ENCODE peak calls at places on chromosomes 1 and 21, in ten cellular contexts. I, A, B, E, Z, N, X, W, K and D are unnamed samples.

GRCh38 chr1:21823206-21823979 is 11.3 kb downstream of the LDLRAD2 start:
- DNase-seq in I (no peak), A (no peak), B (no peak), E (no peak), Z (no peak), N (no peak), X (no peak), W (no peak), K (no peak), D (no peak)

GRCh38 chr1:160884579-160884978 is 401 bp downstream of the ITLN1 start:
- DNase-seq in I (no peak), A (no peak), B (peak), E (no peak), Z (no peak), N (no peak), X (no peak), W (no peak), K (no peak), D (no peak)

GRCh38 chr1:34250342-34250741 is 73.6 kb downstream of the C1orf94 start:
- DNase-seq in I (no peak), A (no peak), B (no peak), E (no peak), Z (no peak), N (no peak), X (no peak), W (no peak), K (no peak), D (no peak)

GRCh38 chr1:41447995-41448770 is 36.3 kb downstream of the EDN2 start:
- DNase-seq in I (no peak), A (peak), B (no peak), E (no peak), Z (no peak), N (no peak), X (no peak), W (no peak), K (no peak), D (no peak)

GRCh38 chr1:152047607-152047953 is 10.8 kb upstream of the S100A11 start:
- DNase-seq in I (no peak), A (peak), B (no peak), E (peak), Z (no peak), N (peak), X (peak), W (no peak), K (no peak), D (no peak)

GRCh38 chr1:19076841-19077616 is 120.6 kb upstream of the IFFO2 start:
- DNase-seq in I (no peak), A (no peak), B (no peak), E (no peak), Z (no peak), N (no peak), X (no peak), W (no peak), K (no peak), D (no peak)

GRCh38 chr21:35349378-35350080 is 300.4 kb upstream of the RUNX1 start:
- DNase-seq in I (no peak), A (no peak), B (no peak), E (no peak), Z (peak), N (no peak), X (no peak), W (peak), K (no peak), D (no peak)

GRCh38 chr1:226661965-226662364 is 77.1 kb downstream of the ITPKB start:
- DNase-seq in I (no peak), A (no peak), B (no peak), E (no peak), Z (no peak), N (no peak), X (no peak), W (no peak), K (no peak), D (no peak)

GRCh38 chr21:42467613-42467983 is 28.4 kb downstream of the RSPH1 start:
- DNase-seq in I (no peak), A (no peak), B (no peak), E (no peak), Z (no peak), N (no peak), X (no peak), W (no peak), K (no peak), D (no peak)

GRCh38 chr1:116910379-116911165 is 856 bp downstream of the PTGFRN start:
- DNase-seq in I (peak), A (no peak), B (peak), E (peak), Z (peak), N (peak), X (peak), W (peak), K (peak), D (no peak)

GRCh38 chr1:153697873-153698647 is 19.6 kb downstream of the NPR1 start:
- DNase-seq in I (no peak), A (peak), B (peak), E (peak), Z (peak), N (peak), X (peak), W (peak), K (no peak), D (no peak)

GRCh38 chr21:36425286-36425685 is 40.1 kb downstream of the CHAF1B start:
- DNase-seq in I (no peak), A (peak), B (no peak), E (no peak), Z (peak), N (no peak), X (no peak), W (peak), K (no peak), D (no peak)

GRCh38 chr1:211017066-211017691 is 116.8 kb downstream of the KCNH1 start:
- DNase-seq in I (peak), A (no peak), B (no peak), E (no peak), Z (no peak), N (no peak), X (no peak), W (no peak), K (no peak), D (no peak)

GRCh38 chr1:207004931-207005830 is 27.4 kb downstream of the C1orf116 start:
- DNase-seq in I (peak), A (peak), B (peak), E (no peak), Z (peak), N (peak), X (no peak), W (peak), K (peak), D (no peak)

GRCh38 chr1:31791131-31791858 is 24.5 kb downstream of the SPOCD1 start:
- DNase-seq in I (no peak), A (no peak), B (peak), E (peak), Z (no peak), N (no peak), X (no peak), W (no peak), K (no peak), D (no peak)

GRCh38 chr21:44454747-44455523 is at the start of gene LRRC3:
- DNase-seq in I (peak), A (peak), B (peak), E (peak), Z (peak), N (peak), X (peak), W (peak), K (peak), D (peak)

GRCh38 chr1:185069202-185069601 is 23.8 kb downstream of the RNF2 start:
- DNase-seq in I (no peak), A (no peak), B (no peak), E (no peak), Z (no peak), N (no peak), X (no peak), W (peak), K (no peak), D (no peak)

GRCh38 chr1:25573961-25574360 is 30.6 kb downstream of the LDLRAP1 start:
- DNase-seq in I (no peak), A (no peak), B (peak), E (no peak), Z (no peak), N (no peak), X (no peak), W (no peak), K (no peak), D (no peak)

GRCh38 chr1:164560076-164560475 is 1.1 kb downstream of the PBX1 start:
- DNase-seq in I (no peak), A (peak), B (no peak), E (no peak), Z (peak), N (no peak), X (no peak), W (no peak), K (no peak), D (no peak)

GRCh38 chr1:72892461-72892860 is 610.1 kb upstream of the NEGR1 start:
- DNase-seq in I (no peak), A (peak), B (no peak), E (no peak), Z (peak), N (no peak), X (no peak), W (peak), K (no peak), D (no peak)

GRCh38 chr1:56317722-56318121 is 261.6 kb downstream of the PLPP3 start:
- DNase-seq in I (no peak), A (no peak), B (no peak), E (no peak), Z (no peak), N (no peak), X (no peak), W (no peak), K (no peak), D (no peak)

GRCh38 chr21:35354078-35354477 is 305.0 kb upstream of the RUNX1 start:
- DNase-seq in I (no peak), A (no peak), B (no peak), E (no peak), Z (no peak), N (no peak), X (no peak), W (no peak), K (no peak), D (no peak)

GRCh38 chr1:33383489-33383888 is 47.4 kb downstream of the PHC2 start:
- DNase-seq in I (no peak), A (no peak), B (no peak), E (no peak), Z (no peak), N (no peak), X (no peak), W (no peak), K (no peak), D (no peak)

GRCh38 chr1:152313319-152313801 is 11.7 kb downstream of the FLG start:
- DNase-seq in I (no peak), A (no peak), B (no peak), E (no peak), Z (no peak), N (no peak), X (no peak), W (no peak), K (no peak), D (no peak)

GRCh38 chr1:168470821-168471473 is 72.8 kb downstream of the XCL2 start:
- DNase-seq in I (peak), A (peak), B (no peak), E (no peak), Z (peak), N (no peak), X (no peak), W (peak), K (no peak), D (no peak)

GRCh38 chr1:80054129-80054528 is 1047.6 kb upstream of the ADGRL4 start:
- DNase-seq in I (peak), A (peak), B (no peak), E (no peak), Z (peak), N (no peak), X (no peak), W (peak), K (no peak), D (no peak)

GRCh38 chr1:89149229-89149628 is 23.3 kb upstream of the GBP2 start:
- DNase-seq in I (peak), A (peak), B (peak), E (peak), Z (peak), N (no peak), X (no peak), W (peak), K (no peak), D (no peak)

GRCh38 chr1:106755682-106756406 is 300.6 kb upstream of the PRMT6 start:
- DNase-seq in I (no peak), A (peak), B (no peak), E (no peak), Z (peak), N (no peak), X (no peak), W (peak), K (no peak), D (no peak)

GRCh38 chr1:171142451-171143121 is 42.5 kb upstream of the FMO2 start:
- DNase-seq in I (peak), A (peak), B (no peak), E (peak), Z (peak), N (peak), X (peak), W (peak), K (no peak), D (peak)

DNA sequence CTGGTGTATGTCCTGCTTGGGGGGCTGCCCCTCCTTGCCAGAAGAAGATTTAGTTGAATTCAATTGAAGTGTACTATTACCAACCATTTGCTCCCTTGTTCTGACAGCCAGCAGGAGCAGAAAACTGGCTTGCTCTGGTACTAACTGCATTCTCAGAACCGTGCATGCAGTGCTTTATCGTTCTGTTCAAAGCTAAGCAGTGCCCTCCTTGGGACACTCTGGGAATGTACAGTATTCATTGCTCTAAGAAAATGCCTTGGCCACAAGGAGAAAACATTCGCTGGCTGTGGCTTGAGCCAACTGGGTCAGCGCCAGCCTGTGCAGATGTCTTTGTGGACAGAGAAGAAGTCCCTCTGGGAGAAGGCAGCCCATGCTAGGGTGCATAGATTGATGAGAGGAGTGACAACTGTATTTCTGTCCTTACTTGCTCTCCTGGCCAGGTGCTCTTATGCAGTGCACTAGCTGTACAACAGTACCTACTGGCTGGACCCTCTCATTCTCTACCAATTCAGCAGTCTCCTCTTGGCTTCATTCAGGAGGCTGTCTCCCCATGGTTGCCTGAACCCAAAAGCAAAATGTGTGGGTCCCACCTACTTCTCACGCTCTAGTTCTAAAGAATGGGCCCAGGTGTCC is 61.5 kb upstream of the DIRAS3 start:
- DNase-seq in I (peak), A (peak), B (peak), E (peak), Z (peak), N (peak), X (no peak), W (peak), K (no peak), D (peak)
- TF ChIP-seq CTCF in I (peak), A (peak), B (peak), E (peak), Z (peak), N (peak), X (peak), W (peak), K (no peak), D (peak)

GRCh38 chr1:199054706-199055105 is 415.9 kb downstream of the PTPRC start:
- DNase-seq in I (no peak), A (no peak), B (no peak), E (no peak), Z (no peak), N (no peak), X (no peak), W (no peak), K (no peak), D (no peak)

GRCh38 chr1:199056721-199057120 is 417.9 kb downstream of the PTPRC start:
- DNase-seq in I (no peak), A (no peak), B (no peak), E (no peak), Z (no peak), N (no peak), X (no peak), W (no peak), K (no peak), D (no peak)

DNA sequence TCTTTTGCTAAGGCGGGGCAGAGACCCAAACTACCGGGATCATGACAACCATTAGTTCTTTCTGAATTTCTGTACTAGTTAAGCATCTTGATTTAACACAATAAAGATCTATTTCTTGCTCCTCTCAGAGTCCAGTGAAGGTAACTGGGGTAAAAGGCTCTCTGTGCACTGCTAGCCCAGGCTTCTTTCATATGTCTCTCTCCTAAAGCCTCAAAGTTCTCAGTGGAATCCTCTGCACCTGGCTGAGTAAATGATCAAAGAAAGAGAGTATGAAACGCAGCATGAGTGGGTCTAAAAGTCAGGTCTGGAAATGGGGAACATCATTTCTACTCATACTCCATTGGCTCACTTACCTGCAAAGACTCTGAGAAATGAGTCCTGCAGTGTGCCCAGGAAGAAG is 418.4 kb downstream of the PTPRC start:
- DNase-seq in I (no peak), A (no peak), B (no peak), E (no peak), Z (no peak), N (no peak), X (no peak), W (no peak), K (no peak), D (no peak)
- TF ChIP-seq CTCF in I (no peak), A (no peak), B (no peak), E (no peak), Z (no peak), N (no peak), X (no peak), W (no peak), K (no peak), D (no peak)

GRCh38 chr1:247493106-247493505 is 35.2 kb upstream of the OR2B11 start:
- DNase-seq in I (no peak), A (no peak), B (no peak), E (no peak), Z (no peak), N (no peak), X (no peak), W (no peak), K (no peak), D (no peak)
- TF ChIP-seq CTCF in I (no peak), A (no peak), B (no peak), E (no peak), Z (no peak), N (no peak), X (no peak), W (no peak), K (no peak), D (no peak)

GRCh38 chr1:1307908-1308755 is at the start of the genes ACAP3 and PUSL1:
- DNase-seq in I (peak), A (peak), B (peak), E (peak), Z (peak), N (peak), X (peak), W (peak), K (peak), D (no peak)

GRCh38 chr1:1306070-1306660 is 1.6 kb downstream of the ACAP3 start:
- DNase-seq in I (no peak), A (no peak), B (peak), E (no peak), Z (no peak), N (no peak), X (no peak), W (no peak), K (no peak), D (no peak)

GRCh38 chr1:1305300-1306069 is 2.2 kb downstream of the ACAP3 start:
- DNase-seq in I (peak), A (peak), B (no peak), E (peak), Z (peak), N (peak), X (peak), W (peak), K (peak), D (no peak)

GRCh38 chr1:1307261-1307907 is 346 bp downstream of the ACAP3 start:
- DNase-seq in I (no peak), A (peak), B (no peak), E (peak), Z (no peak), N (peak), X (no peak), W (no peak), K (no peak), D (no peak)

DNA sequence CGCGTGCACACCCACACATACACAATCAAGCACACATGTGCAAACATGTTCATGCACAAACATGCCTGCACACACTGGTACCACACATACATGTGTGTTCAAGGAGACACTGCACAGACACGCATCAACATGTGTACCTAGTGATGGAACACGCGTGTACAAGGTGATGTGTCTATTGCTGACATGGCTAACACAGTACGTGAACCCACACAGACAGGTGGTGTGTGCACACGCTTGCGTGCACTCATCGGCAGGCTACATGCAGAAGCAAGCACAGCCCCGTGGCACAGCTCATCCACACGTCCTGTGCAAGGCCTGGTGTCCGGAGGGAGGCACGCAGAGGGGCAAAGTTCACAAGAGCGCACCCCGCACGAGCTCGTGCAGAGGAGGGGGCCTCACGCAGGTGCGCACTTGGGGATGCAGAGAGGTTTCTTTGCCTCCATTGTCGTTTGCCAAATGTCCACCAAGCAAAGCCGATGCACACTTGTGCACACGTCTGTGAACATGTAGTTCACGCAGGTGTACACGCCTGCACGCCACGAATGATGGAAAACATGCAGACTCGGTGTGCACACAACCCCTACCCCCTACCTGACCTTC is 969 bp downstream of the ACAP3 start:
- DNase-seq in I (peak), A (peak), B (no peak), E (no peak), Z (no peak), N (no peak), X (no peak), W (no peak), K (no peak), D (no peak)
- TF ChIP-seq CTCF in I (no peak), A (no peak), B (no peak), E (no peak), Z (no peak), N (no peak), X (no peak), W (no peak), K (no peak), D (no peak)

GRCh38 chr1:23227806-23228205 is 10.5 kb upstream of the HTR1D start:
- DNase-seq in I (no peak), A (no peak), B (no peak), E (no peak), Z (no peak), N (no peak), X (no peak), W (no peak), K (no peak), D (no peak)

GRCh38 chr1:23221107-23221506 is 3.8 kb upstream of the HTR1D start:
- DNase-seq in I (no peak), A (no peak), B (no peak), E (no peak), Z (no peak), N (no peak), X (no peak), W (no peak), K (no peak), D (no peak)

GRCh38 chr1:23222742-23223141 is 5.4 kb upstream of the HTR1D start:
- DNase-seq in I (no peak), A (no peak), B (no peak), E (no peak), Z (no peak), N (no peak), X (no peak), W (no peak), K (no peak), D (no peak)

GRCh38 chr1:23222331-23222730 is 5.0 kb upstream of the HTR1D start:
- DNase-seq in I (no peak), A (peak), B (no peak), E (no peak), Z (no peak), N (no peak), X (no peak), W (no peak), K (no peak), D (no peak)

GRCh38 chr1:23224721-23225648 is 7.7 kb upstream of the HTR1D start:
- DNase-seq in I (no peak), A (peak), B (peak), E (no peak), Z (peak), N (peak), X (peak), W (peak), K (no peak), D (no peak)
- TF ChIP-seq CTCF in I (no peak), A (no peak), B (no peak), E (no peak), Z (no peak), N (no peak), X (no peak), W (no peak), K (no peak), D (no peak)

GRCh38 chr1:238252033-238252802 is 361.5 kb upstream of the ZP4 start:
- DNase-seq in I (peak), A (peak), B (peak), E (peak), Z (peak), N (peak), X (no peak), W (peak), K (no peak), D (peak)
- TF ChIP-seq CTCF in I (peak), A (peak), B (peak), E (no peak), Z (peak), N (peak), X (no peak), W (peak), K (no peak), D (peak)